ENCODE peak calls at places on chromosome 20, in seven cellular contexts. One of them, this sample, is unnamed.
A peak's percentile ranks its signal among the peaks of the same experiment; 100 is the strongest.

GRCh38 chr20:44810061-44810390 is 320 bp downstream of the RIMS4 start:
- DNase-seq in colonic mucosa: no peak
- DNase-seq in NCI-H1930: no peak
- DNase-seq in choroid plexus epithelial cell: no peak
- DNase-seq in left colon: no peak
- DNase-seq in T-cell: no peak
- DNase-seq in type B pancreatic cell: no peak
- DNase-seq in this sample: no peak

GRCh38 chr20:15455279-15455678 is 1117.9 kb upstream of the FLRT3 start:
- DNase-seq in left colon: no peak
- DNase-seq in colonic mucosa: no peak
- DNase-seq in NCI-H1930: no peak
- DNase-seq in T-cell: no peak
- DNase-seq in choroid plexus epithelial cell: no peak
- DNase-seq in type B pancreatic cell: no peak
- DNase-seq in this sample: no peak

GRCh38 chr20:37598101-37598530 is 70.4 kb upstream of the BLCAP start:
- DNase-seq in choroid plexus epithelial cell: no peak
- DNase-seq in type B pancreatic cell: peak; percentile 79
- DNase-seq in left colon: no peak
- DNase-seq in colonic mucosa: no peak
- DNase-seq in NCI-H1930: peak; percentile 75
- DNase-seq in T-cell: no peak
- DNase-seq in this sample: no peak

GRCh38 chr20:64053841-64054661 is 4.6 kb upstream of the SOX18 start:
- DNase-seq in choroid plexus epithelial cell: peak; percentile 53
- DNase-seq in left colon: no peak
- DNase-seq in T-cell: no peak
- DNase-seq in type B pancreatic cell: no peak
- DNase-seq in NCI-H1930: no peak
- DNase-seq in colonic mucosa: no peak
- DNase-seq in this sample: no peak

GRCh38 chr20:50298554-50299324 is 108.1 kb downstream of the CEBPB start:
- DNase-seq in type B pancreatic cell: no peak
- DNase-seq in left colon: no peak
- DNase-seq in T-cell: no peak
- DNase-seq in colonic mucosa: no peak
- DNase-seq in NCI-H1930: no peak
- DNase-seq in choroid plexus epithelial cell: no peak
- DNase-seq in this sample: no peak

GRCh38 chr20:49747707-49748524 is 34.2 kb upstream of the B4GALT5 start:
- DNase-seq in left colon: peak; percentile 80
- DNase-seq in colonic mucosa: peak; percentile 43
- DNase-seq in type B pancreatic cell: no peak
- DNase-seq in T-cell: no peak
- DNase-seq in NCI-H1930: no peak
- DNase-seq in choroid plexus epithelial cell: peak; percentile 59
- DNase-seq in this sample: peak; percentile 0

GRCh38 chr20:64151634-64152530 is 12.4 kb upstream of the MYT1 start:
- DNase-seq in type B pancreatic cell: no peak
- DNase-seq in T-cell: no peak
- DNase-seq in colonic mucosa: no peak
- DNase-seq in left colon: no peak
- DNase-seq in choroid plexus epithelial cell: peak; percentile 8
- DNase-seq in NCI-H1930: no peak
- DNase-seq in this sample: no peak

GRCh38 chr20:34578040-34578439 is 19.5 kb downstream of the MAP1LC3A start:
- DNase-seq in type B pancreatic cell: no peak
- DNase-seq in T-cell: no peak
- DNase-seq in NCI-H1930: no peak
- DNase-seq in choroid plexus epithelial cell: no peak
- DNase-seq in left colon: no peak
- DNase-seq in colonic mucosa: no peak
- DNase-seq in this sample: no peak

GRCh38 chr20:40941023-40941655 is 87.5 kb upstream of the TOP1 start:
- DNase-seq in NCI-H1930: no peak
- DNase-seq in left colon: no peak
- DNase-seq in type B pancreatic cell: no peak
- DNase-seq in choroid plexus epithelial cell: peak; percentile 11
- DNase-seq in colonic mucosa: no peak
- DNase-seq in T-cell: no peak
- DNase-seq in this sample: no peak

GRCh38 chr20:5918856-5919633 is 31.3 kb downstream of the TRMT6 start:
- DNase-seq in colonic mucosa: no peak
- DNase-seq in NCI-H1930: no peak
- DNase-seq in T-cell: no peak
- DNase-seq in type B pancreatic cell: no peak
- DNase-seq in choroid plexus epithelial cell: peak; percentile 73
- DNase-seq in left colon: no peak
- DNase-seq in this sample: peak; percentile 42

GRCh38 chr20:40339661-40340449 is 349.2 kb downstream of the MAFB start:
- DNase-seq in left colon: peak; percentile 51
- DNase-seq in type B pancreatic cell: no peak
- DNase-seq in NCI-H1930: no peak
- DNase-seq in T-cell: no peak
- DNase-seq in colonic mucosa: peak; percentile 24
- DNase-seq in choroid plexus epithelial cell: no peak
- DNase-seq in this sample: no peak

GRCh38 chr20:57755609-57756008 is 45.8 kb upstream of the PMEPA1 start:
- DNase-seq in left colon: no peak
- DNase-seq in T-cell: no peak
- DNase-seq in NCI-H1930: no peak
- DNase-seq in choroid plexus epithelial cell: no peak
- DNase-seq in colonic mucosa: no peak
- DNase-seq in type B pancreatic cell: no peak
- DNase-seq in this sample: no peak

GRCh38 chr20:47713941-47714450 is 71.3 kb downstream of the SULF2 start:
- DNase-seq in T-cell: no peak
- DNase-seq in type B pancreatic cell: no peak
- DNase-seq in choroid plexus epithelial cell: no peak
- DNase-seq in NCI-H1930: no peak
- DNase-seq in left colon: no peak
- DNase-seq in colonic mucosa: no peak
- DNase-seq in this sample: no peak

GRCh38 chr20:59297641-59298040 is 2.8 kb upstream of the EDN3 start:
- DNase-seq in colonic mucosa: no peak
- DNase-seq in left colon: no peak
- DNase-seq in NCI-H1930: no peak
- DNase-seq in type B pancreatic cell: no peak
- DNase-seq in T-cell: no peak
- DNase-seq in choroid plexus epithelial cell: no peak
- DNase-seq in this sample: no peak